ENCODE peak calls at places on chromosome 18, in nine cellular contexts. T, C, R, B, E, N, I, W and K are unnamed samples.

GRCh38 chr18:40357536-40357935 is 1597.5 kb upstream of the PIK3C3 start:
- DNase-seq in T (no peak), C (no peak), R (no peak), B (no peak), E (no peak), N (no peak), I (no peak), W (no peak), K (peak; percentile 65)

GRCh38 chr18:11500153-11501122 is 109.0 kb upstream of the SLC35G4 start:
- DNase-seq in T (no peak), C (no peak), R (no peak), B (peak; percentile 97), E (peak; percentile 83), N (peak; percentile 92), I (no peak), W (no peak), K (peak; percentile 97)

GRCh38 chr18:55092166-55092565 is 132.9 kb upstream of the CCDC68 start:
- DNase-seq in T (no peak), C (no peak), R (no peak), B (no peak), E (no peak), N (no peak), I (no peak), W (no peak), K (no peak)

GRCh38 chr18:79964330-79965118 is at the start of gene HSBP1L1:
- DNase-seq in T (peak; percentile 88), C (peak; percentile 87), R (no peak), B (no peak), E (peak; percentile 82), N (peak; percentile 82), I (peak; percentile 60), W (peak; percentile 60), K (peak; percentile 28)

GRCh38 chr18:57666818-57667497 is 45.3 kb upstream of the NARS1 start:
- DNase-seq in T (no peak), C (no peak), R (no peak), B (no peak), E (no peak), N (peak; percentile 59), I (no peak), W (no peak), K (peak; percentile 90)

GRCh38 chr18:6279308-6279707 is 135.4 kb downstream of the L3MBTL4 start:
- DNase-seq in T (peak; percentile 27), C (no peak), R (no peak), B (no peak), E (no peak), N (no peak), I (no peak), W (no peak), K (no peak)

GRCh38 chr18:79564441-79564840 is 115.2 kb upstream of the CTDP1 start:
- DNase-seq in T (no peak), C (no peak), R (no peak), B (no peak), E (no peak), N (no peak), I (no peak), W (no peak), K (no peak)

GRCh38 chr18:44823782-44824181 is 143.1 kb downstream of the SETBP1 start:
- DNase-seq in T (no peak), C (no peak), R (no peak), B (peak; percentile 91), E (no peak), N (peak; percentile 11), I (no peak), W (no peak), K (peak; percentile 93)

GRCh38 chr18:76264073-76264472 is 231.0 kb downstream of the ZNF516 start:
- DNase-seq in T (no peak), C (no peak), R (no peak), B (no peak), E (no peak), N (no peak), I (no peak), W (no peak), K (no peak)

GRCh38 chr18:2082676-2083075 is 488.6 kb downstream of the METTL4 start:
- DNase-seq in T (no peak), C (no peak), R (no peak), B (no peak), E (no peak), N (no peak), I (no peak), W (no peak), K (no peak)

GRCh38 chr18:35469696-35470095 is 28.1 kb downstream of the INO80C start:
- DNase-seq in T (no peak), C (no peak), R (no peak), B (no peak), E (no peak), N (no peak), I (no peak), W (no peak), K (peak; percentile 16)

GRCh38 chr18:11366410-11366809 is 217.0 kb upstream of the PIEZO2 start:
- DNase-seq in T (peak; percentile 81), C (no peak), R (no peak), B (peak; percentile 57), E (no peak), N (peak; percentile 13), I (no peak), W (no peak), K (peak; percentile 34)

GRCh38 chr18:58975296-58975695 is 110.6 kb downstream of the ZNF532 start:
- DNase-seq in T (no peak), C (no peak), R (no peak), B (no peak), E (no peak), N (no peak), I (no peak), W (no peak), K (no peak)

GRCh38 chr18:47932603-47933002 is 2.1 kb upstream of the SMAD2 start:
- DNase-seq in T (peak; percentile 30), C (no peak), R (no peak), B (no peak), E (peak; percentile 18), N (peak; percentile 24), I (no peak), W (no peak), K (no peak)
- TF ChIP-seq CTCF in T (no peak), C (no peak), R (no peak), B (no peak), E (no peak), N (no peak), I (no peak), W (no peak), K (no peak)

GRCh38 chr18:3088444-3088843 is 75.5 kb upstream of the LPIN2 start:
- DNase-seq in T (no peak), C (no peak), R (no peak), B (no peak), E (no peak), N (no peak), I (no peak), W (no peak), K (no peak)
- TF ChIP-seq CTCF in T (no peak), C (no peak), R (no peak), B (no peak), E (no peak), N (no peak), I (no peak), W (no peak), K (no peak)

GRCh38 chr18:72648079-72648478 is 103.9 kb upstream of the CBLN2 start:
- DNase-seq in T (no peak), C (no peak), R (no peak), B (no peak), E (no peak), N (no peak), I (no peak), W (no peak), K (no peak)

GRCh38 chr18:72651033-72651432 is 106.9 kb upstream of the CBLN2 start:
- DNase-seq in T (no peak), C (no peak), R (no peak), B (no peak), E (no peak), N (no peak), I (no peak), W (no peak), K (no peak)

GRCh38 chr18:72652990-72653593 is 109.0 kb upstream of the CBLN2 start:
- DNase-seq in T (peak; percentile 49), C (peak; percentile 51), R (peak; percentile 23), B (peak; percentile 3), E (peak; percentile 56), N (peak; percentile 46), I (no peak), W (peak; percentile 69), K (peak; percentile 11)
- TF ChIP-seq CTCF in T (peak; percentile 11), C (peak; percentile 60), R (peak; percentile 34), B (peak; percentile 66), E (peak; percentile 41), N (no peak), I (peak; percentile 13), W (peak; percentile 49), K (peak; percentile 34)

GRCh38 chr18:12639990-12640880 is 17.7 kb downstream of the SPIRE1 start:
- DNase-seq in T (no peak), C (no peak), R (no peak), B (no peak), E (no peak), N (peak; percentile 61), I (no peak), W (no peak), K (peak; percentile 76)
- TF ChIP-seq CTCF in T (no peak), C (no peak), R (no peak), B (no peak), E (no peak), N (no peak), I (no peak), W (no peak), K (peak; percentile 5)

GRCh38 chr18:22466608-22467390 is 49.1 kb upstream of the CTAGE1 start:
- DNase-seq in T (no peak), C (no peak), R (no peak), B (peak; percentile 66), E (peak; percentile 73), N (no peak), I (no peak), W (no peak), K (peak; percentile 81)

GRCh38 chr18:22467760-22468553 is 50.2 kb upstream of the CTAGE1 start:
- DNase-seq in T (no peak), C (no peak), R (no peak), B (peak; percentile 89), E (peak; percentile 71), N (peak; percentile 87), I (no peak), W (no peak), K (peak; percentile 99)

GRCh38 chr18:22463076-22463475 is 45.4 kb upstream of the CTAGE1 start:
- DNase-seq in T (no peak), C (no peak), R (no peak), B (no peak), E (no peak), N (no peak), I (no peak), W (no peak), K (no peak)

GRCh38 chr18:22468554-22468891 is 50.8 kb upstream of the CTAGE1 start:
- DNase-seq in T (no peak), C (no peak), R (no peak), B (no peak), E (no peak), N (no peak), I (no peak), W (no peak), K (no peak)

DNA sequence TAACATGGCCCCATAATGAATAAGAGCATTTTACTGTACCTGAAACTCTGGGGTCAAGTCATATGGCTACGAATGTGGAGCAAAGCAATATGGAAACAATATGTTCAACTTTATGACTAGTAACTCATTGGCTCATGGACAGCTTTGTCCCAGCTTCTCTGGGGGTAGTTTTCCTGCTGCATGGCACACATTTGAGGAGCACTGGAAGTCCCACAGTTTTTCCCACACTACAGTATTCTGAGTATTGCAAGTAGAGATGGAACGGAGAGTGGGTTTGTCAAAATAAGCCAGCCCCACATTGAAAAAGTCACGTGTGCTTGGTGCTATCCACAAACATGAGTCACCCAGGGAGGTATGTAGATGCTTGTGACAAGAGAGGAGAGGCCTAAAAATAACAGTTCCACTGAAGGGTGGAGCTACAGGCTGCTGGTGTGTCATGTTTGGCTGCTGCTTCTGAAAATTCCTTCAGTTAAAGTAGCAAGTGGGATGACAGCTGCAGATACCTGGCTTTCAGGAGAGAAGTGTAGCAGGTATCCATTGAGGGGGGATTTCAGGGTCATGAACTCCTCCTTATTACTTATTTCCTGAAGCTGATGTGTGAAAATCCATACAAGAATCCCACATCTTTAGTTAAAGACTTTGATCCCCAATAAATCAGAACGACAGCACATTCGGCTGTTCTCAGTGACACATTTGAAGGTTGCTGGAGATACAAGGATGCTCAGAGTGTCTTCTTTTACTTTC is 48.3 kb upstream of the CTAGE1 start:
- DNase-seq in T (peak; percentile 88), C (no peak), R (no peak), B (peak; percentile 79), E (peak; percentile 70), N (peak; percentile 80), I (no peak), W (no peak), K (peak; percentile 96)
- TF ChIP-seq CTCF in T (no peak), C (no peak), R (no peak), B (no peak), E (no peak), N (no peak), I (no peak), W (no peak), K (no peak)